ENCODE peak calls at places on chromosomes 3 and 15, in seven cellular contexts. A is GM03348, N is psoas muscle, K is adrenal gland, B is mucosa of descending colon, W is breast epithelium, U is NCI-H2081. D is an unnamed sample.

GRCh38 chr15:71115567-71116351 is 488 bp downstream of the THSD4 start:
- DNase-seq in A (peak), N (peak), K (peak), B (peak), W (peak), U (no peak), D (no peak)

GRCh38 chr3:30578479-30578878 is 27.9 kb upstream of the TGFBR2 start:
- DNase-seq in A (peak), N (peak), K (peak), B (peak), W (no peak), U (no peak), D (no peak)

GRCh38 chr3:107452436-107452835 is 70.3 kb upstream of the BBX start:
- DNase-seq in A (peak), N (no peak), K (no peak), B (no peak), W (no peak), U (no peak), D (no peak)

GRCh38 chr3:79729096-79729495 is 38.7 kb downstream of the ROBO1 start:
- DNase-seq in A (no peak), N (no peak), K (peak), B (no peak), W (no peak), U (peak), D (no peak)

GRCh38 chr3:124701687-124702086 is 28.6 kb upstream of the UMPS start:
- DNase-seq in A (peak), N (no peak), K (no peak), B (no peak), W (no peak), U (no peak), D (no peak)

GRCh38 chr3:194272861-194273266 is 78.3 kb downstream of the CPN2 start:
- DNase-seq in A (peak), N (no peak), K (peak), B (no peak), W (peak), U (no peak), D (no peak)

GRCh38 chr3:48086736-48087470 is 70.7 kb upstream of the MAP4 start:
- DNase-seq in A (peak), N (no peak), K (no peak), B (no peak), W (no peak), U (no peak), D (no peak)

GRCh38 chr3:159929181-159929893 is 59.3 kb upstream of the IL12A start:
- DNase-seq in A (peak), N (peak), K (no peak), B (no peak), W (no peak), U (no peak), D (no peak)

GRCh38 chr15:74317820-74318375 is 49.5 kb downstream of the CYP11A1 start:
- DNase-seq in A (peak), N (peak), K (peak), B (peak), W (peak), U (peak), D (no peak)

GRCh38 chr3:152960684-152961083 is 125.8 kb downstream of the P2RY1 start:
- DNase-seq in A (no peak), N (no peak), K (no peak), B (no peak), W (no peak), U (no peak), D (no peak)

GRCh38 chr15:24956131-24956838 is 1.5 kb downstream of the SNRPN start:
- DNase-seq in A (peak), N (peak), K (peak), B (peak), W (peak), U (peak), D (peak)

GRCh38 chr3:149587383-149587782 is 70.4 kb downstream of the WWTR1 start:
- DNase-seq in A (no peak), N (no peak), K (no peak), B (no peak), W (no peak), U (no peak), D (no peak)

GRCh38 chr3:58572013-58572633 is 5.1 kb downstream of the FAM107A start:
- DNase-seq in A (no peak), N (no peak), K (no peak), B (no peak), W (peak), U (no peak), D (no peak)

GRCh38 chr15:33021806-33022389 is 172.6 kb downstream of the FMN1 start:
- DNase-seq in A (peak), N (no peak), K (no peak), B (no peak), W (no peak), U (peak), D (no peak)

GRCh38 chr3:53169045-53169831 is 8.2 kb downstream of the PRKCD start:
- DNase-seq in A (no peak), N (no peak), K (no peak), B (no peak), W (peak), U (no peak), D (no peak)